ENCODE peak calls at places on chromosomes 7 and 10, in seven cellular contexts. P is AG08396, D is activated T-cell treated with anti-CD3 and anti-CD28 coated beads for 48 hours, C is sciatic nerve, Z is HCT116, S is NCI-H226, U is adipocyte. V is an unnamed sample.

GRCh38 chr7:33807779-33808482 is 97.4 kb upstream of the BMPER start:
- DNase-seq in P (peak), D (peak), C (no peak), Z (peak), S (peak), U (peak), V (no peak)

GRCh38 chr10:5620966-5621365 is 45.4 kb downstream of the ASB13 start:
- DNase-seq in P (no peak), D (no peak), C (no peak), Z (no peak), S (no peak), U (no peak), V (no peak)

GRCh38 chr7:143296686-143297085 is 8.5 kb downstream of the CASP2 start:
- DNase-seq in P (no peak), D (no peak), C (no peak), Z (no peak), S (no peak), U (peak), V (no peak)

GRCh38 chr10:116271593-116272496 is 1.2 kb downstream of the GFRA1 start:
- DNase-seq in P (peak), D (no peak), C (peak), Z (no peak), S (no peak), U (peak), V (peak)

GRCh38 chr10:79103585-79103984 is 34.8 kb downstream of the ZMIZ1 start:
- DNase-seq in P (no peak), D (no peak), C (no peak), Z (no peak), S (no peak), U (no peak), V (no peak)

GRCh38 chr10:82961864-82962263 is 1086.9 kb downstream of the NRG3 start:
- DNase-seq in P (no peak), D (no peak), C (no peak), Z (no peak), S (no peak), U (no peak), V (no peak)

GRCh38 chr10:114879093-114879492 is 57.5 kb downstream of the FHIP2A start:
- DNase-seq in P (no peak), D (no peak), C (no peak), Z (no peak), S (no peak), U (peak), V (no peak)

GRCh38 chr7:2208712-2209111 is 24.0 kb downstream of the MAD1L1 start:
- DNase-seq in P (no peak), D (no peak), C (no peak), Z (no peak), S (no peak), U (no peak), V (no peak)

GRCh38 chr10:70222340-70222794 is 10.9 kb downstream of the PPA1 start:
- DNase-seq in P (no peak), D (no peak), C (no peak), Z (peak), S (peak), U (peak), V (no peak)

GRCh38 chr7:39683216-39683845 is 60.0 kb downstream of the RALA start:
- DNase-seq in P (peak), D (no peak), C (no peak), Z (no peak), S (peak), U (peak), V (no peak)

GRCh38 chr7:42020067-42020466 is 216.9 kb downstream of the GLI3 start:
- DNase-seq in P (no peak), D (no peak), C (no peak), Z (no peak), S (no peak), U (peak), V (no peak)

GRCh38 chr10:66180651-66181318 is 745.1 kb upstream of the LRRTM3 start:
- DNase-seq in P (peak), D (no peak), C (no peak), Z (peak), S (peak), U (peak), V (peak)

GRCh38 chr7:132280335-132280734 is 295.9 kb downstream of the PLXNA4 start:
- DNase-seq in P (no peak), D (no peak), C (no peak), Z (no peak), S (no peak), U (no peak), V (no peak)

GRCh38 chr7:32242436-32242835 is 172.2 kb upstream of the PDE1C start:
- DNase-seq in P (no peak), D (no peak), C (no peak), Z (no peak), S (no peak), U (no peak), V (no peak)

GRCh38 chr10:14891151-14891550 is 12.5 kb downstream of the SUV39H2 start:
- DNase-seq in P (no peak), D (no peak), C (no peak), Z (no peak), S (no peak), U (no peak), V (no peak)

GRCh38 chr10:118568327-118568848 is 27.1 kb downstream of the PRLHR start:
- DNase-seq in P (peak), D (peak), C (no peak), Z (peak), S (peak), U (peak), V (peak)

GRCh38 chr7:93890464-93891068 is at the start of gene TFPI2:
- DNase-seq in P (peak), D (no peak), C (no peak), Z (no peak), S (peak), U (peak), V (peak)

GRCh38 chr7:116509982-116510579 is 10.5 kb downstream of the CAV2 start:
- DNase-seq in P (no peak), D (no peak), C (no peak), Z (no peak), S (no peak), U (no peak), V (no peak)

V was measured in neural crest cell.